ENCODE peak calls at places on chromosomes 5 and 9, in nine cellular contexts. N is brain microvascular endothelial cell, Z is Calu3, Y is neural progenitor cell, U is heart right ventricle, P is progenitor cell of endocrine pancreas, V is WTC11, G is mesothelial cell of epicardium, B is omental fat pad. L is an unnamed sample.

GRCh38 chr9:71004196-71004595 is 117.2 kb downstream of the TRPM3 start:
- DNase-seq in N (no peak), Z (no peak), Y (peak), U (no peak), P (no peak), V (no peak), G (no peak), B (no peak), L (no peak)

GRCh38 chr9:96449522-96449843 is 486 bp upstream of the HABP4 start:
- DNase-seq in N (no peak), Z (no peak), Y (peak), U (no peak), P (no peak), V (peak), G (no peak), B (no peak), L (peak)

GRCh38 chr9:107530682-107531081 is 41.1 kb upstream of the KLF4 start:
- DNase-seq in N (no peak), Z (no peak), Y (no peak), U (no peak), P (no peak), V (no peak), G (no peak), B (no peak), L (no peak)

GRCh38 chr9:133813749-133814585 is 75.8 kb upstream of the SARDH start:
- DNase-seq in N (no peak), Z (no peak), Y (no peak), U (peak), P (no peak), V (no peak), G (no peak), B (no peak), L (peak)

GRCh38 chr9:112061152-112061740 is 113.9 kb downstream of the SUSD1 start:
- DNase-seq in N (peak), Z (peak), Y (no peak), U (peak), P (no peak), V (no peak), G (no peak), B (peak), L (no peak)

GRCh38 chr5:54930736-54931135 is 54.7 kb downstream of the ESM1 start:
- DNase-seq in N (no peak), Z (no peak), Y (no peak), U (no peak), P (no peak), V (no peak), G (no peak), B (no peak), L (no peak)

GRCh38 chr9:13432914-13433313 is 153.4 kb upstream of the MPDZ start:
- DNase-seq in N (no peak), Z (no peak), Y (no peak), U (no peak), P (no peak), V (no peak), G (no peak), B (no peak), L (no peak)

GRCh38 chr5:132363431-132364112 is 5.9 kb upstream of the SLC22A5 start:
- DNase-seq in N (peak), Z (peak), Y (no peak), U (peak), P (no peak), V (no peak), G (no peak), B (no peak), L (no peak)

GRCh38 chr5:56651893-56652292 is 163.5 kb upstream of the MAP3K1 start:
- DNase-seq in N (no peak), Z (no peak), Y (no peak), U (no peak), P (no peak), V (no peak), G (no peak), B (no peak), L (no peak)

GRCh38 chr9:19496321-19496720 is 87.5 kb downstream of the ACER2 start:
- DNase-seq in N (no peak), Z (no peak), Y (no peak), U (no peak), P (no peak), V (no peak), G (no peak), B (no peak), L (no peak)

GRCh38 chr5:58184910-58185309 is 275.0 kb downstream of the PLK2 start:
- DNase-seq in N (peak), Z (no peak), Y (no peak), U (no peak), P (no peak), V (no peak), G (no peak), B (no peak), L (no peak)

GRCh38 chr5:56264417-56265025 is 31.4 kb upstream of the ANKRD55 start:
- DNase-seq in N (no peak), Z (peak), Y (peak), U (no peak), P (no peak), V (peak), G (no peak), B (no peak), L (peak)

GRCh38 chr9:135591491-135592330 is 30.2 kb downstream of the PAEP start:
- DNase-seq in N (no peak), Z (no peak), Y (no peak), U (no peak), P (no peak), V (no peak), G (peak), B (no peak), L (no peak)

GRCh38 chr5:71905804-71906711 is 187.0 kb downstream of the CARTPT start:
- DNase-seq in N (no peak), Z (peak), Y (no peak), U (no peak), P (no peak), V (no peak), G (no peak), B (no peak), L (peak)

GRCh38 chr9:33159058-33159759 is 7.9 kb downstream of the B4GALT1 start:
- DNase-seq in N (peak), Z (no peak), Y (no peak), U (peak), P (no peak), V (no peak), G (no peak), B (peak), L (no peak)

GRCh38 chr9:36332006-36332405 is 68.1 kb downstream of the RNF38 start:
- DNase-seq in N (no peak), Z (no peak), Y (no peak), U (no peak), P (no peak), V (no peak), G (no peak), B (no peak), L (no peak)

GRCh38 chr5:34669931-34670516 is 13.9 kb downstream of the RAI14 start:
- DNase-seq in N (no peak), Z (no peak), Y (no peak), U (no peak), P (no peak), V (no peak), G (no peak), B (no peak), L (no peak)

GRCh38 chr5:134131165-134131564 is 16.7 kb downstream of the TCF7 start:
- DNase-seq in N (no peak), Z (no peak), Y (no peak), U (no peak), P (no peak), V (no peak), G (no peak), B (no peak), L (no peak)

GRCh38 chr5:135317286-135317685 is 81.7 kb downstream of the MACROH2A1 start:
- DNase-seq in N (no peak), Z (no peak), Y (no peak), U (no peak), P (no peak), V (no peak), G (peak), B (no peak), L (no peak)

GRCh38 chr9:14095272-14095671 is 218.7 kb downstream of the NFIB start:
- DNase-seq in N (no peak), Z (no peak), Y (no peak), U (no peak), P (no peak), V (no peak), G (no peak), B (no peak), L (no peak)

GRCh38 chr9:117487555-117488175 is 72.8 kb upstream of the ASTN2 start:
- DNase-seq in N (peak), Z (peak), Y (peak), U (peak), P (peak), V (peak), G (peak), B (no peak), L (peak)

GRCh38 chr5:1463326-1464095 is 18.3 kb upstream of the SLC6A3 start:
- DNase-seq in N (no peak), Z (no peak), Y (no peak), U (no peak), P (no peak), V (no peak), G (no peak), B (no peak), L (no peak)

GRCh38 chr5:153988510-153988909 is 50.2 kb downstream of the FAM114A2 start:
- DNase-seq in N (no peak), Z (no peak), Y (no peak), U (no peak), P (no peak), V (no peak), G (no peak), B (no peak), L (no peak)

GRCh38 chr9:133862585-133863041 is 124.5 kb upstream of the SARDH start:
- DNase-seq in N (no peak), Z (no peak), Y (no peak), U (peak), P (no peak), V (no peak), G (no peak), B (no peak), L (no peak)

GRCh38 chr5:36593867-36594266 is 12.5 kb upstream of the SLC1A3 start:
- DNase-seq in N (no peak), Z (no peak), Y (no peak), U (no peak), P (no peak), V (no peak), G (no peak), B (no peak), L (no peak)

GRCh38 chr9:78463750-78464149 is 166.8 kb downstream of the PSAT1 start:
- DNase-seq in N (no peak), Z (no peak), Y (no peak), U (no peak), P (no peak), V (no peak), G (no peak), B (no peak), L (no peak)

GRCh38 chr9:78468231-78468630 is 171.3 kb downstream of the PSAT1 start:
- DNase-seq in N (no peak), Z (no peak), Y (peak), U (no peak), P (no peak), V (no peak), G (no peak), B (no peak), L (no peak)

DNA sequence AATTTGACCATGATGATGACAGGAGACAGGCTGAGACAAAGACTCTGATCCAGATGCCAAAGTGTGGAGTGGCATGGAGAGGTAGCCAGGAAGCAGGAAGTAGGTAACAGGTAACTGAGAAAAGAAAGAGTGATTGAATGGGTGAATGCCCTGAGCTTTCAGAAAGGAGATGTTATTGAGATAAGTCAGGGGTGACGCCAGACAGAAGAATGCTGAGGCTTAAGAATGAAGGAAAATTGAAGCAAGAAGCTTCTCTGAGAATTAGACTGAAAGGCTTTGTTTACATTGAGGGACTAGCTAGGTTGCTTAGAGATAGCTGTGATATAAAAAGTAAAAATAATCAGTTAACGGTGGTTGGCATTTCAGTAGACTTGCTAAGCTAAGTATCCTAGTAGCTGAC is 165.7 kb downstream of the PSAT1 start:
- DNase-seq in N (no peak), Z (no peak), Y (no peak), U (no peak), P (no peak), V (no peak), G (no peak), B (no peak), L (no peak)
- TF ChIP-seq CTCF in N (no peak), Z (no peak), Y (no peak), U (no peak), P (no peak), V (no peak), G (no peak), B (no peak), L (no peak)

GRCh38 chr9:34381323-34381722 is 4.6 kb upstream of the MYORG start:
- DNase-seq in N (no peak), Z (no peak), Y (peak), U (peak), P (no peak), V (peak), G (peak), B (peak), L (no peak)

GRCh38 chr9:34380511-34381315 is 4.0 kb upstream of the MYORG start:
- DNase-seq in N (peak), Z (peak), Y (peak), U (peak), P (peak), V (peak), G (peak), B (peak), L (peak)

GRCh38 chr9:34380034-34380510 is 3.4 kb upstream of the MYORG start:
- DNase-seq in N (no peak), Z (no peak), Y (peak), U (no peak), P (no peak), V (peak), G (no peak), B (peak), L (no peak)

GRCh38 chr9:34378376-34379060 is 1.8 kb upstream of the MYORG start:
- DNase-seq in N (no peak), Z (no peak), Y (no peak), U (no peak), P (no peak), V (no peak), G (no peak), B (peak), L (no peak)

GRCh38 chr9:34379334-34380033 is 2.8 kb upstream of the MYORG start:
- DNase-seq in N (peak), Z (peak), Y (peak), U (peak), P (peak), V (peak), G (peak), B (peak), L (peak)
- TF ChIP-seq CTCF in N (peak), Z (peak), Y (peak), U (peak), P (peak), V (peak), G (peak), B (peak), L (peak)

DNA sequence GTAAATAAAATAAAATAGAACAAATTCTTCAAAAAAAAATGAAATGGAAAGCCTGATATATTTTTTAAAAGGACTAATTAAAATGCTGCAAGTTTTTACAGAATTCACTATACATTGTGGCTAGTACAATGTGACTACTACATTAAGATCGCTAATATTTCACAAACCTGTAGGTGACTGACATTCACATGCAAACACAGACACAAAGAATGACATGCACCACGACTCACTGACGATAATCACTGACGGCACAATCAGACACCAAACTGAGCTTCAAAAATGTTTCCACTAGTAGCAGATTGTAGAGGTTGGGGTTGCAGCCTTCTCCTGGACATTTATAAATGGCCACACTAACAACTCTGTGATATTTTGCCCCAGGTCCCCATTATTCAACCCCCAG is 637.7 kb upstream of the DMAC1 start:
- DNase-seq in N (no peak), Z (no peak), Y (no peak), U (no peak), P (no peak), V (no peak), G (no peak), B (no peak), L (no peak)
- TF ChIP-seq CTCF in N (no peak), Z (no peak), Y (no peak), U (no peak), P (no peak), V (no peak), G (no peak), B (no peak), L (no peak)

DNA sequence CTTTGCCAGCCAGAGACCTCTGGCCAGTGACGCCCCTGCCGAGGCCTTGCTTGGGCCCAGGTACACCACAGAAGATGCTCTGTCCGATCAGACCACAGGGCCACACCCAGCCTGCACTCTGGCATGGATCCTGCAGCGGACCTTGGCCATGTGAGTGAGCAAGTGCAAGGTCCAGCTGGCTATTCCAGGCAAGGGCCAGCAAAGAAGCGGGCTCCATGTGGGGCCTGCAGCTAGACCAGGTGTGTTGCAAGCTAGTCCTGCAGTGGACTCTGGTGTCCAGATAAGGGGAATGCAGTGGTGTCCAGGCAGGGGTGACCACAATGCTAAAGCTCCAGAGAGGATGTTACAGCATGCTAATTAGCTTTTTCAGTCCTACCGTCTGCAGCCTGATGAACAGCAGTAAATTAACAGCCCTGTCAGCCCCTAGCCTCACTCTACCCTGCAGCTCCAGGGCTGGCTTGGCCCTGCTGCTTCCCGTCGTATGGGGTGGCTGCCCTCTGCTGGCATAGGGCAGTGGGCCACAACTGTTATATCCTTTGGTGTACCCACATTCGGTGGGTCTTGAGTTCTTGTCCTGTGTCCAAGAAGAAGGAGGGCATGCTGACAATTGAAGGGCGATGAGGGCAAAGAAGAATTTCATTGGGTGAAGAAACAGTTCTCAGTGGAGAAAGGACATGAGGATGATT is 284.5 kb upstream of the POU5F2 start:
- DNase-seq in N (no peak), Z (no peak), Y (peak), U (no peak), P (no peak), V (peak), G (no peak), B (no peak), L (peak)
- TF ChIP-seq CTCF in N (peak), Z (no peak), Y (peak), U (no peak), P (no peak), V (no peak), G (no peak), B (no peak), L (no peak)

DNA sequence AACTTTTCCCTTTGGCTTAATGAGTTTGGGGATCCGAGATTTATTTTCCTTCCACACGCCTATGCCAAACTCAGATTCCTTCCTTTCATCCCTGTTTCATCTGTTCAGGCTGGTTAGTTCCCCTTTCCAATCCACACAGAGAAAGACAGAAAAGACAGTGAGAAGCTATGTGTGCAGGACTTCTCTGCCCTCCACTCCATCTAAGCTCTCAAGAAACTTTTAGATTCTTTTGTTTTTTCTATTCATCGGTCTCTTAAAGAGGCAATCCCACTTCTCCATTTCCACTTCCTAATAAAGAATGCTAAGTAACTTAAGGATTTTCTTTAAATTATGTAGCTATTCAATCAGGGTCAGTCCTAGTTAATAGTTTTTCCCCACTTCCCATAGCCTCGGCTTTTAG is 11.2 kb downstream of the ITGA1 start:
- DNase-seq in N (no peak), Z (no peak), Y (no peak), U (no peak), P (no peak), V (no peak), G (no peak), B (no peak), L (no peak)
- TF ChIP-seq CTCF in N (no peak), Z (no peak), Y (no peak), U (no peak), P (no peak), V (no peak), G (no peak), B (no peak), L (no peak)

GRCh38 chr5:109231331-109231730 is 178.4 kb downstream of the PJA2 start:
- DNase-seq in N (no peak), Z (no peak), Y (no peak), U (no peak), P (no peak), V (no peak), G (no peak), B (no peak), L (no peak)

GRCh38 chr5:109239501-109239900 is 170.3 kb downstream of the PJA2 start:
- DNase-seq in N (no peak), Z (no peak), Y (peak), U (no peak), P (no peak), V (no peak), G (no peak), B (no peak), L (no peak)

GRCh38 chr5:109234381-109234780 is 175.4 kb downstream of the PJA2 start:
- DNase-seq in N (no peak), Z (no peak), Y (no peak), U (no peak), P (no peak), V (no peak), G (no peak), B (no peak), L (no peak)
- TF ChIP-seq CTCF in N (no peak), Z (no peak), Y (no peak), U (no peak), P (no peak), V (no peak), G (no peak), B (no peak), L (no peak)

GRCh38 chr9:100352727-100353505 is at the start of gene TEX10:
- DNase-seq in N (peak), Z (peak), Y (peak), U (peak), P (peak), V (peak), G (peak), B (peak), L (peak)
- TF ChIP-seq CTCF in N (no peak), Z (no peak), Y (no peak), U (no peak), P (no peak), V (no peak), G (no peak), B (no peak), L (no peak)

DNA sequence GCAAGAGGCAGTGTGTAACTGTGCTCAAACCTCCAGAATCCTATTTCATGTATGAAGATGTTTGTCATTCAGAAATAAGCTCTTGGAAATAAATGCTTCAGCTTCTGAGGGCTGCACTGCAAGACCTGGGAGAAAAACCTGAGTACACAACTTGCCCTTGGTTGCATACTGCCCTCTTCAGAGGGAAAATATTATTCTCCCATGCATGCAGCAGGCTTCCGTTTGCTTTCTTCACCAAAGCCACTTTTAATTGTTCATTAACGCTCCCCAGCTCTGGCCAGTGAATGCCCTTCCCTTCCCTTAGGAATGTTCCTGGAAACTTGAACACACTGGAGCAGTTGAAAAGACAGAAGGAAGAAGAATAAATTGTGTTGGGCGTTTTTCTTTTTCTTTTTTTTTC is 2.5 kb upstream of the WHRN start:
- DNase-seq in N (no peak), Z (peak), Y (peak), U (no peak), P (no peak), V (no peak), G (no peak), B (no peak), L (no peak)
- TF ChIP-seq CTCF in N (peak), Z (no peak), Y (peak), U (no peak), P (peak), V (no peak), G (no peak), B (no peak), L (no peak)

L was measured in glutamatergic neuron.